ENCODE peak calls at places on chromosomes 16 and 17, in eight cellular contexts. R is mesendoderm; E is lower lobe of right lung; Z is uterus; B is CD4-positive, CD25-positive, alpha-beta regulatory T cell; L is SK-N-SH; K is transverse colon; V is cardiac muscle cell. O is an unnamed sample. For H3K36me3 and H3K27me3, the result is how much of the 10 kb centered on the place peaks cover.

GRCh38 chr17:73297934-73298861 is 13.6 kb downstream of the CDC42EP4 start:
- DNase-seq in R (peak), E (no peak), Z (no peak), B (no peak), L (peak), K (no peak), V (no peak), O (no peak)

GRCh38 chr16:57985204-57986121 is 14.5 kb upstream of the CNGB1 start:
- DNase-seq in R (peak), E (peak), Z (peak), B (no peak), L (peak), K (no peak), V (peak), O (no peak)

GRCh38 chr16:79758615-79759346 is 158.2 kb upstream of the MAF start:
- DNase-seq in R (no peak), E (no peak), Z (no peak), B (no peak), L (no peak), K (no peak), V (no peak), O (no peak)

GRCh38 chr16:89557936-89558490 is 2.5 kb upstream of the RPL13 start:
- DNase-seq in R (no peak), E (no peak), Z (no peak), B (no peak), L (no peak), K (no peak), V (no peak), O (no peak)

GRCh38 chr16:27313422-27314160 is at the start of gene IL4R:
- DNase-seq in R (peak), E (peak), Z (peak), B (peak), L (peak), K (peak), V (peak), O (peak)

GRCh38 chr17:82970818-82971610 is 108.4 kb upstream of the METRNL start:
- DNase-seq in R (no peak), E (no peak), Z (no peak), B (no peak), L (no peak), K (no peak), V (no peak), O (no peak)

GRCh38 chr17:37802712-37803416 is 58.0 kb upstream of the HNF1B start:
- DNase-seq in R (no peak), E (no peak), Z (no peak), B (no peak), L (no peak), K (no peak), V (no peak), O (no peak)

GRCh38 chr16:15608398-15609285 is 34.3 kb downstream of the MARF1 start:
- DNase-seq in R (no peak), E (no peak), Z (no peak), B (no peak), L (no peak), K (no peak), V (no peak), O (no peak)

GRCh38 chr17:66906321-66907278 is 57.9 kb upstream of the CACNG4 start:
- DNase-seq in R (peak), E (peak), Z (peak), B (peak), L (peak), K (peak), V (peak), O (peak)

GRCh38 chr16:12580809-12581208 is 222.9 kb downstream of the CPPED1 start:
- DNase-seq in R (no peak), E (no peak), Z (no peak), B (no peak), L (no peak), K (no peak), V (no peak), O (no peak)

GRCh38 chr16:18024566-18024965 is 312.0 kb downstream of the NPIPA8 start:
- DNase-seq in R (no peak), E (no peak), Z (no peak), B (no peak), L (no peak), K (no peak), V (no peak), O (no peak)

GRCh38 chr17:38844261-38844757 is 9.2 kb downstream of the RPL23 start:
- DNase-seq in R (peak), E (no peak), Z (no peak), B (no peak), L (no peak), K (peak), V (no peak), O (peak)

GRCh38 chr17:30449480-30449879 is 27.7 kb upstream of the GOSR1 start:
- DNase-seq in R (no peak), E (no peak), Z (no peak), B (no peak), L (no peak), K (no peak), V (no peak), O (no peak)

GRCh38 chr16:11333010-11333409 is 12.2 kb upstream of the RMI2 start:
- DNase-seq in R (no peak), E (no peak), Z (no peak), B (no peak), L (no peak), K (no peak), V (no peak), O (no peak)

GRCh38 chr17:7133424-7133823 is 18.8 kb upstream of the ASGR2 start:
- DNase-seq in R (peak), E (peak), Z (no peak), B (peak), L (peak), K (peak), V (no peak), O (no peak)

GRCh38 chr17:73722163-73722562 is 77.9 kb upstream of the SDK2 start:
- DNase-seq in R (peak), E (no peak), Z (no peak), B (no peak), L (peak), K (no peak), V (no peak), O (no peak)

GRCh38 chr16:84483882-84484565 is 20.4 kb downstream of the MEAK7 start:
- DNase-seq in R (no peak), E (no peak), Z (no peak), B (no peak), L (no peak), K (no peak), V (no peak), O (no peak)

GRCh38 chr17:31571124-31571892 is 179.8 kb downstream of the RAB11FIP4 start:
- DNase-seq in R (no peak), E (no peak), Z (peak), B (no peak), L (no peak), K (peak), V (no peak), O (no peak)

GRCh38 chr17:49506282-49506681 is 11.2 kb downstream of the NGFR start:
- DNase-seq in R (no peak), E (no peak), Z (no peak), B (no peak), L (no peak), K (no peak), V (no peak), O (no peak)

GRCh38 chr17:68053237-68054030 is 17.9 kb downstream of the KPNA2 start:
- DNase-seq in R (no peak), E (no peak), Z (peak), B (no peak), L (no peak), K (no peak), V (no peak), O (no peak)

GRCh38 chr17:43315369-43315768 is 81.6 kb upstream of the RNU2-1 start:
- DNase-seq in R (no peak), E (no peak), Z (no peak), B (no peak), L (no peak), K (no peak), V (no peak), O (no peak)

GRCh38 chr16:86928517-86929148 is 350.3 kb downstream of the FOXL1 start:
- DNase-seq in R (peak), E (no peak), Z (no peak), B (no peak), L (no peak), K (no peak), V (peak), O (no peak)

GRCh38 chr17:28747046-28747691 is 3.4 kb downstream of the TRAF4 start:
- DNase-seq in R (peak), E (peak), Z (no peak), B (no peak), L (no peak), K (peak), V (no peak), O (peak)
- H3K27ac ChIP-seq in R (peak), E (peak), Z (peak), B (no peak), L (peak), K (peak), V (peak), O (peak)

GRCh38 chr17:61648587-61648986 is 57.6 kb upstream of the NACA2 start:
- DNase-seq in R (no peak), E (no peak), Z (no peak), B (no peak), L (no peak), K (no peak), V (no peak), O (no peak)
- H3K36me3 ChIP-seq in R (under half), E (under half), Z (under half), B (under half), L (under half), K (under half), V (under half), O (under half)

DNA sequence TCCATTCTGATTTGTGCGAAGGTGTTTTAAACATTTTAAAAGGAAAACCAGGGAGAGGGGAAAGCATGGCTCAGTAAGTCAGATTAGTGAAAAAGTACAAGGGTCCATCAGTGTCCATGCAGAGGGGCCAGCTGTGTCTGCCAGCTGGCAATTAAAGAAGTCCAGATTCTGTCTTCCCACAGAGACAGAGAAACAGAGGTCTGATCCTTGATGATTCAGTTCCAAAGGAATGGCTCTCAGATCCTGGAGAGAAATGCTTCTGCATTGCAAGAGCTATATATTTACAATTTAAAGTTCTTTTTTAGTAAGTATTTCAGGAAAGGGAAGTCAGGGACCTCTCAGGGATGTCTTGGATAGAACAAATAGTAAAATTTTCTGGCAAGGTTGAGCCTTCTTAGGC is 56.2 kb downstream of the HSD17B2 start:
- DNase-seq in R (peak), E (no peak), Z (no peak), B (no peak), L (no peak), K (no peak), V (no peak), O (no peak)
- H3K27me3 ChIP-seq in R (under half), E (under half), Z (under half), B (under half), L (under half), K (under half), V (under half), O (under half)

GRCh38 chr16:14186007-14186953 is 115.2 kb downstream of the MRTFB start:
- DNase-seq in R (peak), E (no peak), Z (peak), B (no peak), L (peak), K (no peak), V (peak), O (no peak)

GRCh38 chr16:14187517-14188338 is 116.6 kb downstream of the MRTFB start:
- DNase-seq in R (no peak), E (no peak), Z (no peak), B (no peak), L (no peak), K (no peak), V (no peak), O (no peak)

GRCh38 chr16:14182999-14183398 is 111.9 kb downstream of the MRTFB start:
- DNase-seq in R (no peak), E (no peak), Z (no peak), B (no peak), L (no peak), K (no peak), V (no peak), O (no peak)

GRCh38 chr16:14181371-14182050 is 110.4 kb downstream of the MRTFB start:
- DNase-seq in R (no peak), E (no peak), Z (no peak), B (no peak), L (no peak), K (no peak), V (no peak), O (no peak)

GRCh38 chr16:14186954-14187306 is 115.8 kb downstream of the MRTFB start:
- DNase-seq in R (no peak), E (no peak), Z (no peak), B (no peak), L (no peak), K (no peak), V (no peak), O (no peak)
- H3K27ac ChIP-seq in R (no peak), E (peak), Z (peak), B (no peak), L (peak), K (peak), V (peak), O (no peak)

GRCh38 chr17:78110363-78111011 is 18.1 kb downstream of the TMC6 start:
- DNase-seq in R (no peak), E (no peak), Z (peak), B (no peak), L (peak), K (no peak), V (no peak), O (no peak)
- H3K36me3 ChIP-seq in R (under half), E (half or more), Z (under half), B (half or more), L (under half), K (under half), V (under half), O (under half)

GRCh38 chr17:74946641-74947040 is 10.9 kb downstream of the OTOP3 start:
- DNase-seq in R (no peak), E (no peak), Z (no peak), B (no peak), L (no peak), K (no peak), V (no peak), O (no peak)
- H3K27me3 ChIP-seq in R (under half), E (under half), Z (under half), B (under half), L (half or more), K (under half), V (half or more), O (under half)

GRCh38 chr16:67068212-67068753 is 39.3 kb downstream of the CBFB start:
- DNase-seq in R (no peak), E (no peak), Z (no peak), B (no peak), L (no peak), K (no peak), V (no peak), O (no peak)

GRCh38 chr16:67063008-67063407 is 34.1 kb downstream of the CBFB start:
- DNase-seq in R (no peak), E (no peak), Z (no peak), B (no peak), L (no peak), K (no peak), V (no peak), O (no peak)
- H3K27ac ChIP-seq in R (no peak), E (no peak), Z (no peak), B (no peak), L (no peak), K (no peak), V (no peak), O (no peak)

DNA sequence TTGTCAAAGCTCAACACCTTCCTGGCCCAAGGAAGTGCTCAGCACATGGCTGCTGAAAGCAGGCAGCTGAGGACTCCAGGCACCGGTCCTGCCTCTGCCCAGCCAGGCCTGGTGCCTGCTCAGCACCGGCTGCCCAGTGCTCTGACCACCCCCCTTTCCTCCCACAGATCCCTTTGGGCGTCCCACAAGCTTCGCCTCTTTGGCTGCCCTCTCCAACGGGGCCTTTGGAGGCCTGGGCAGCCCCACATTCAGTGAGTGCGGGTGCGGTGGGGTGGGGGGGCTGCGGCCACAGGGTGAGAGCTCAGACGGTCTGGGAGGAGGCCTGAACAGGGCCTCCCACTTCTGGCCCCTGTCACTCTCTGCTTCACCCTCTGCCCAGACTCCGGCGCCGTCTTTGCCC is 10.2 kb downstream of the FBRS start:
- DNase-seq in R (no peak), E (no peak), Z (no peak), B (no peak), L (no peak), K (no peak), V (no peak), O (no peak)
- H3K36me3 ChIP-seq in R (under half), E (half or more), Z (under half), B (half or more), L (under half), K (half or more), V (under half), O (under half)

O was measured in pancreas.